ENCODE peak calls at places on chromosomes 7 and 10, in nine cellular contexts. U is fibroblast of lung; I is heart left ventricle; B is lung; T is CD8-positive, alpha-beta T cell; W is gastrocnemius medialis; V is astrocyte of the spinal cord; C is SK-N-SH; F is heart right ventricle. N is an unnamed sample.

GRCh38 chr7:136528329-136528728 is 340.1 kb upstream of the CHRM2 start:
- DNase-seq in U (peak), I (no peak), B (no peak), T (no peak), W (no peak), V (peak), C (no peak), F (no peak), N (peak)

GRCh38 chr10:50279489-50279888 is 28.2 kb upstream of the ASAH2 start:
- DNase-seq in U (no peak), I (no peak), B (no peak), T (no peak), W (no peak), V (no peak), C (no peak), F (no peak), N (no peak)

GRCh38 chr7:85041599-85042216 is 145.1 kb downstream of the SEMA3D start:
- DNase-seq in U (peak), I (peak), B (peak), T (no peak), W (no peak), V (peak), C (peak), F (peak), N (peak)

GRCh38 chr10:118701529-118702323 is 53.0 kb downstream of the CACUL1 start:
- DNase-seq in U (peak), I (no peak), B (no peak), T (no peak), W (no peak), V (peak), C (no peak), F (no peak), N (no peak)

GRCh38 chr7:30366606-30367005 is 82.2 kb downstream of the ZNRF2 start:
- DNase-seq in U (peak), I (no peak), B (no peak), T (no peak), W (no peak), V (peak), C (no peak), F (no peak), N (peak)

GRCh38 chr7:108299251-108300014 is 156.8 kb downstream of the NRCAM start:
- DNase-seq in U (peak), I (no peak), B (no peak), T (no peak), W (no peak), V (peak), C (no peak), F (no peak), N (peak)

GRCh38 chr7:151780626-151781025 is 96.3 kb downstream of the PRKAG2 start:
- DNase-seq in U (no peak), I (no peak), B (no peak), T (no peak), W (no peak), V (no peak), C (no peak), F (no peak), N (no peak)

GRCh38 chr7:102390697-102391484 is 5.3 kb upstream of the PRKRIP1 start:
- DNase-seq in U (peak), I (peak), B (peak), T (peak), W (peak), V (peak), C (peak), F (peak), N (peak)

GRCh38 chr7:1402791-1403755 is 56.2 kb downstream of the MICALL2 start:
- DNase-seq in U (no peak), I (peak), B (no peak), T (no peak), W (no peak), V (no peak), C (peak), F (no peak), N (no peak)

GRCh38 chr10:45155784-45156183 is 155.1 kb downstream of the ZNF22 start:
- DNase-seq in U (no peak), I (no peak), B (no peak), T (no peak), W (no peak), V (no peak), C (peak), F (no peak), N (no peak)

GRCh38 chr10:22550732-22551131 is 163.6 kb downstream of the PIP4K2A start:
- DNase-seq in U (peak), I (peak), B (no peak), T (peak), W (no peak), V (peak), C (peak), F (peak), N (peak)

GRCh38 chr10:33461295-33461640 is 126.8 kb upstream of the NRP1 start:
- DNase-seq in U (no peak), I (no peak), B (no peak), T (no peak), W (no peak), V (no peak), C (no peak), F (no peak), N (no peak)

GRCh38 chr7:63899691-63900393 is 98.8 kb upstream of the ZNF722 start:
- DNase-seq in U (no peak), I (peak), B (peak), T (peak), W (peak), V (no peak), C (peak), F (peak), N (no peak)

GRCh38 chr7:69598081-69598486 is at the start of gene AUTS2:
- DNase-seq in U (peak), I (peak), B (peak), T (peak), W (peak), V (peak), C (peak), F (peak), N (no peak)

GRCh38 chr7:119320316-119320715 is 952.7 kb upstream of the KCND2 start:
- DNase-seq in U (no peak), I (no peak), B (no peak), T (no peak), W (no peak), V (no peak), C (no peak), F (no peak), N (no peak)

GRCh38 chr7:64640504-64640903 is 25.4 kb upstream of the ZNF107 start:
- DNase-seq in U (no peak), I (no peak), B (no peak), T (no peak), W (no peak), V (no peak), C (no peak), F (no peak), N (no peak)

GRCh38 chr7:133310232-133310852 is 57.5 kb downstream of the EXOC4 start:
- DNase-seq in U (peak), I (peak), B (no peak), T (no peak), W (no peak), V (peak), C (no peak), F (peak), N (no peak)

GRCh38 chr7:5854738-5855137 is 25.9 kb upstream of the OCM start:
- DNase-seq in U (no peak), I (no peak), B (no peak), T (no peak), W (no peak), V (no peak), C (no peak), F (no peak), N (no peak)

GRCh38 chr7:1548438-1548831 is 7.6 kb downstream of the TMEM184A start:
- DNase-seq in U (no peak), I (no peak), B (no peak), T (no peak), W (no peak), V (no peak), C (no peak), F (no peak), N (no peak)

GRCh38 chr10:78904196-78904595 is 164.6 kb upstream of the ZMIZ1 start:
- DNase-seq in U (no peak), I (no peak), B (peak), T (no peak), W (no peak), V (no peak), C (no peak), F (peak), N (no peak)

GRCh38 chr7:22238354-22239311 is 118.3 kb downstream of the RAPGEF5 start:
- DNase-seq in U (peak), I (no peak), B (no peak), T (no peak), W (no peak), V (peak), C (no peak), F (no peak), N (peak)

GRCh38 chr7:8418627-8419245 is 14.7 kb upstream of the NXPH1 start:
- DNase-seq in U (peak), I (peak), B (peak), T (peak), W (no peak), V (peak), C (peak), F (peak), N (peak)

GRCh38 chr7:127158659-127159058 is 94.1 kb downstream of the GRM8 start:
- DNase-seq in U (no peak), I (no peak), B (no peak), T (no peak), W (no peak), V (no peak), C (no peak), F (no peak), N (no peak)

GRCh38 chr7:76364198-76364584 is 5.4 kb upstream of the YWHAG start:
- DNase-seq in U (peak), I (peak), B (no peak), T (no peak), W (no peak), V (peak), C (no peak), F (peak), N (peak)

GRCh38 chr10:77079902-77080301 is 557.7 kb downstream of the KCNMA1 start:
- DNase-seq in U (no peak), I (no peak), B (no peak), T (no peak), W (no peak), V (no peak), C (no peak), F (no peak), N (no peak)

GRCh38 chr10:119131512-119132240 is 27.8 kb downstream of the DENND10 start:
- DNase-seq in U (no peak), I (no peak), B (peak), T (no peak), W (no peak), V (peak), C (no peak), F (no peak), N (no peak)

GRCh38 chr7:149624006-149624405 is 126.4 kb upstream of the ZNF746 start:
- DNase-seq in U (peak), I (no peak), B (peak), T (peak), W (peak), V (peak), C (peak), F (no peak), N (peak)

GRCh38 chr10:6917125-6917524 is 337.0 kb upstream of the PRKCQ start:
- DNase-seq in U (no peak), I (no peak), B (no peak), T (no peak), W (no peak), V (no peak), C (no peak), F (no peak), N (no peak)

GRCh38 chr7:24894670-24895221 is 85.2 kb downstream of the OSBPL3 start:
- DNase-seq in U (no peak), I (no peak), B (no peak), T (no peak), W (no peak), V (no peak), C (peak), F (no peak), N (no peak)
- TF ChIP-seq CTCF in U (peak), I (peak), B (no peak), T (no peak), W (peak), V (peak), C (peak), F (no peak), N (peak)

DNA sequence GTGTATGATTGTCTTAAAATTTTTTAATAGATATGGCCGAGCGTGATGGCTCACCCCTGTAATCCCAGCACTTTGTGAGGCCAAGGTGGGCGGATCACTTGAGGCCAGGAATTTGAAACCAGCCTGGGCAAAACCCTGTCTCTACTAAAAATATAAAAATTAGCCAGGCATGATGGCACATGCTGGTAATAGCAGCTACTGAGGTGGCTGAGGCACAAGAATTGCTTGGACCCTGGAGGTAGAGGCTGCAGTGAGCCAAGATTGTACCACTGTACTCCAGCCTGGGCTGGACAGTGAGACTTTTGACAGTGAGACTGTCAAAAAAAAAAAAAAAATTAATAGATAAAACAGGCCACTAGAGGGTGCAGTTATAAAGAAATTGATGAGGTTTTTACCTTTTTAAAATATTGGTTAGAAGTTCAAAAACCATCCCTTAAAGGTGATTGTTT is 20.5 kb downstream of the NOM1 start:
- DNase-seq in U (no peak), I (no peak), B (no peak), T (no peak), W (no peak), V (peak), C (no peak), F (no peak), N (no peak)
- TF ChIP-seq CTCF in U (no peak), I (peak), B (no peak), T (peak), W (peak), V (no peak), C (peak), F (no peak), N (peak)

GRCh38 chr7:46784746-46785145 is 797.2 kb downstream of the TNS3 start:
- DNase-seq in U (peak), I (no peak), B (no peak), T (no peak), W (no peak), V (peak), C (no peak), F (no peak), N (peak)

GRCh38 chr7:46786995-46787394 is 794.9 kb downstream of the TNS3 start:
- DNase-seq in U (no peak), I (no peak), B (no peak), T (no peak), W (no peak), V (no peak), C (no peak), F (no peak), N (no peak)

GRCh38 chr7:46791180-46791579 is 790.7 kb downstream of the TNS3 start:
- DNase-seq in U (no peak), I (no peak), B (no peak), T (no peak), W (no peak), V (no peak), C (no peak), F (no peak), N (no peak)

GRCh38 chr7:46781901-46782439 is 799.9 kb downstream of the TNS3 start:
- DNase-seq in U (peak), I (no peak), B (no peak), T (no peak), W (no peak), V (peak), C (no peak), F (no peak), N (no peak)

DNA sequence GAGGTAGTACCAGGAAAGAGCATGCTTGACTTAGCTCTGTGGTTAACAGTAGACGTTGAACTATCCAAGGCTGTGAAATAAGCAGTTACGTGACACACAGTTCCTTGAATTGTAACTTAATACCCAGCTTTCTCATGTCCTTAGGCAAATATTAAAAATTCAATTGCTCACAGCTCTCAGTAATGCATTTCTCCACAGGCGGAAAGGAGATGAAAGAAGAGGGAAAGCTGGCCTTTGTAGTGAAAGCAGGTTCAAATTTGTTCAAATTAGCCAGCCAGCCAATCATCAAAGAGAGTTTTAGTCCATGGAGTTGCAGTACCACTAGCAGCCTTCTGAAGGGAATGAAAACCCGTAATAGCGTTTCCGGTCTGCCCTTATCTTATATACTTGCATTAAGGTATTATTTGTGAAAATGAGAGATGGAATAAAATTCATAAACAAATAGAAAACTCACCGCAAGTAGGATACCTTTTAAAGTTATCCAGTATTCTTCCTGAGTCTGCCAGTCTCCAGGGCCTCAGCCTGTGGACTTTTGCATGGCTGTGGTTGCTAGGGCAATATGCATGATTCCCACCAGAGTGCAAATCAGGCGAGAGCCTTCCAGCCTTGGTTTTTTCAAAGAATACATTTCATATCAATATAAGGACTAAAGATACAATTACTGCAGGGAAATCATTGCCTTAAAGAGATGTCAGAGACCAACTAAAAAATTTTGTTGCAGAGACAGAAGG is 795.5 kb downstream of the TNS3 start:
- DNase-seq in U (peak), I (no peak), B (no peak), T (no peak), W (no peak), V (peak), C (no peak), F (no peak), N (peak)
- TF ChIP-seq CTCF in U (no peak), I (no peak), B (no peak), T (no peak), W (no peak), V (peak), C (no peak), F (no peak), N (peak)

GRCh38 chr10:37489658-37490003 is 364.2 kb downstream of the ANKRD30A start:
- DNase-seq in U (no peak), I (no peak), B (no peak), T (no peak), W (no peak), V (no peak), C (no peak), F (no peak), N (no peak)

GRCh38 chr10:37490266-37490665 is 364.9 kb downstream of the ANKRD30A start:
- DNase-seq in U (no peak), I (no peak), B (no peak), T (no peak), W (no peak), V (no peak), C (no peak), F (no peak), N (no peak)

GRCh38 chr10:37496061-37496460 is 361.3 kb downstream of the ZNF248 start:
- DNase-seq in U (no peak), I (no peak), B (no peak), T (no peak), W (no peak), V (no peak), C (no peak), F (no peak), N (no peak)

GRCh38 chr10:37495415-37495814 is 362.0 kb downstream of the ZNF248 start:
- DNase-seq in U (no peak), I (no peak), B (no peak), T (no peak), W (no peak), V (no peak), C (no peak), F (no peak), N (no peak)
- TF ChIP-seq CTCF in U (no peak), I (peak), B (no peak), T (no peak), W (no peak), V (no peak), C (peak), F (no peak), N (peak)

N was measured in HFFc6.